ENCODE peak calls at places on chromosomes 7 and 10, in four cellular contexts. D is hepatocyte, Y is uterus, E is ovary. J is an unnamed sample.

GRCh38 chr7:67866054-67866453 is 869.4 kb downstream of the TYW1 start:
- DNase-seq in D (no peak), Y (no peak), E (no peak), J (peak)

GRCh38 chr7:42262907-42263466 is 26.0 kb upstream of the GLI3 start:
- DNase-seq in D (peak), Y (peak), E (no peak), J (no peak)

GRCh38 chr7:74173074-74173473 is 1.1 kb upstream of the EIF4H start:
- DNase-seq in D (no peak), Y (no peak), E (peak), J (no peak)

GRCh38 chr10:34033067-34033466 is 698.6 kb upstream of the NRP1 start:
- DNase-seq in D (no peak), Y (no peak), E (no peak), J (no peak)

GRCh38 chr10:77532068-77532467 is 105.5 kb downstream of the KCNMA1 start:
- DNase-seq in D (no peak), Y (no peak), E (no peak), J (peak)

GRCh38 chr7:104228442-104228841 is 20.6 kb upstream of the ORC5 start:
- DNase-seq in D (no peak), Y (no peak), E (no peak), J (no peak)

GRCh38 chr10:101616415-101617101 is 28.4 kb downstream of the DPCD start:
- DNase-seq in D (no peak), Y (no peak), E (no peak), J (no peak)

GRCh38 chr10:64115913-64116643 is 594.9 kb downstream of the REEP3 start:
- DNase-seq in D (peak), Y (no peak), E (no peak), J (peak)

GRCh38 chr7:46982928-46983327 is 599.0 kb downstream of the TNS3 start:
- DNase-seq in D (no peak), Y (no peak), E (no peak), J (no peak)

GRCh38 chr10:30247704-30248103 is 101.4 kb downstream of the MTPAP start:
- DNase-seq in D (no peak), Y (no peak), E (no peak), J (no peak)

GRCh38 chr7:154347867-154348266 is 295.7 kb downstream of the DPP6 start:
- DNase-seq in D (no peak), Y (no peak), E (no peak), J (no peak)

GRCh38 chr10:122999347-122999746 is 9.2 kb downstream of the IKZF5 start:
- DNase-seq in D (no peak), Y (no peak), E (no peak), J (no peak)

GRCh38 chr7:47291461-47292051 is 290.4 kb downstream of the TNS3 start:
- DNase-seq in D (no peak), Y (no peak), E (no peak), J (no peak)

GRCh38 chr10:75375828-75376227 is 25.7 kb downstream of the ZNF503 start:
- DNase-seq in D (no peak), Y (no peak), E (no peak), J (no peak)

GRCh38 chr10:131722121-131722520 is 178.7 kb upstream of the PPP2R2D start:
- DNase-seq in D (no peak), Y (no peak), E (no peak), J (no peak)

GRCh38 chr7:17822557-17823173 is 117.6 kb downstream of the SNX13 start:
- DNase-seq in D (no peak), Y (no peak), E (no peak), J (peak)

GRCh38 chr7:84153005-84153404 is 41.6 kb downstream of the SEMA3A start:
- DNase-seq in D (no peak), Y (no peak), E (no peak), J (no peak)

GRCh38 chr7:71793251-71793650 is 618.9 kb downstream of the CALN1 start:
- DNase-seq in D (no peak), Y (no peak), E (no peak), J (no peak)

GRCh38 chr7:98251251-98251843 is 685 bp downstream of the TECPR1 start:
- DNase-seq in D (no peak), Y (no peak), E (peak), J (no peak)

GRCh38 chr10:89327803-89328441 is at the start of gene IFIT3:
- DNase-seq in D (peak), Y (peak), E (peak), J (peak)
- H3K4me3 ChIP-seq in D (peak), Y (peak), E (peak), J (no peak)

DNA sequence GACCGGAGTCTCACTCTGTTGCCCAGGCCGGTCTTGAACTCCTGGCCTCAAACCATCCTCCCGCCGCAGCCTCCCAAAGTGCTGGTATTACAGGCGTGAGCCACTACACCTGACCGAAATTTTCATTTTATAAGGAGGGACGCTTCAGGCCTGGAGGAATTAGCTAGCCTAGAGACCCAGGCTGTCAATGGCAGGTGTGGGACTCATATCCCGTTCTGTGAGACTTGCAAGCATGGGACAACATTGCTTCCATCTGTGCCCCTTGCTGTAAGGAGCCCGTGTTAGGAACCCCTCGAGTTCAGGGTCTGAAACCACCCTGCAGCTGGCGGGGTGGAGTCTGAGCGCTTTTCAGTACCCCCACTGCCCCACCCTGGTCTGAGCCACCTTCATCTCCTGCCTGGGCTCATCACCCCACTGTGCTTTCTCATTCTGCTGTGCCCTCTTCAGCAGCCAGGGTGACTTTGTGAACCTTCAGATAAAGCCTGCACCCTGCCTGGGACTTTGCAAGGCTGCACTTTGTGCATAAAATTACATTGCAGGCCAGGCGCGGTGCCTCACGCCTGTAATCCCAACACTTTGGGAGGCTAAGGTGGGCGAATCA is 1.3 kb upstream of the DAGLB start:
- DNase-seq in D (peak), Y (no peak), E (peak), J (no peak)
- H3K27ac ChIP-seq in D (peak), Y (peak), E (peak), J (no peak)

GRCh38 chr10:93436577-93436976 is 45.6 kb downstream of the MYOF start:
- DNase-seq in D (peak), Y (peak), E (peak), J (peak)
- H3K4me3 ChIP-seq in D (no peak), Y (no peak), E (no peak), J (no peak)

DNA sequence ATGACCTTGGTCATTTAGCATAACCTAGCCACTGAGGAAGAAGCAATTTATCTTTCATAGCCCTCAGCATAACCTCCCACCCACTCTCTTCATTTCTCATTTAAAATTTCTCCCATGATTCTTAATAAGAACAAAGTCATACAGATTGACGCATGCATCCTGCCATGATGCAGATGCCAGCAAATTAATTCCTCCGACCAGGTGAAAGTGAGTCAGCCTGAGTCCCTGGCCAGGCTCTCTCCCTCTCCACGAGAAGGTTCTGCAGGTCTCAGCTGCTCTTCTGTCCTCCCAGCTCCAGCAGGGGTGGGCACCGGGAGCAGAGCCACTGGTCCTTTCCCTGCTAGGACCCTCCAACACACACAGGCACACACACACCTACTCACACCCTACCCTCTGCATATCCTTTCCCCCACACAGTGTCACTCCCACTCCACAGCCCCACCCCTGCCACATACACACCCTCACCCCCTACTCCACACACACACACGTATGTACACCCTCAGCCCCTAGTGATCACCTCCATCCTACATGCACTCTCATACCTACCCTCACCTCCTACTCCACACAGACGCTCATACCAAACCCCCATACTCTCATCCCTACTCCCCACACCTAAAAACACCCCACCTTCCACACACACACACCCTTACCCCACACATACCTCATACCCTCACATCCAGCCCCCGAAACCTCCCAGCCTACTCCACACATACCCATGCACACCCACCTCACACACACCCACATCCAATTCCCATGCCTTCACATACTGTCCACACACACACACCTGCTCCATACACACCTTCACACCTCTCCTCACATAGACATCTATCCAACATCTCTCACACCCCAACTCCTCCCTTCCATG is 78.0 kb downstream of the FAM13C start:
- DNase-seq in D (no peak), Y (no peak), E (no peak), J (no peak)
- H3K27ac ChIP-seq in D (no peak), Y (no peak), E (no peak), J (no peak)

GRCh38 chr7:94375713-94376112 is 19.0 kb upstream of the COL1A2 start:
- DNase-seq in D (peak), Y (peak), E (no peak), J (peak)

GRCh38 chr7:94374231-94374630 is 20.5 kb upstream of the COL1A2 start:
- DNase-seq in D (peak), Y (peak), E (peak), J (peak)

GRCh38 chr7:94374721-94375120 is 20.0 kb upstream of the COL1A2 start:
- DNase-seq in D (no peak), Y (no peak), E (no peak), J (no peak)

GRCh38 chr7:94376281-94376680 is 18.4 kb upstream of the COL1A2 start:
- DNase-seq in D (no peak), Y (no peak), E (no peak), J (no peak)

GRCh38 chr7:94375167-94375566 is 19.5 kb upstream of the COL1A2 start:
- DNase-seq in D (peak), Y (peak), E (peak), J (peak)
- H3K4me3 ChIP-seq in D (peak), Y (peak), E (no peak), J (no peak)